ENCODE peak calls at places on chromosomes 16 and 17, in six cellular contexts. One of them, this sample, is unnamed.

GRCh38 chr17:17032131-17032692 is 10.0 kb upstream of the MPRIP start:
- DNase-seq in lower lobe of right lung: peak; percentile 77
- DNase-seq in neural crest cell: no peak
- DNase-seq in lower leg skin: no peak
- DNase-seq in tibial artery: peak; percentile 88
- DNase-seq in glutamatergic neuron: peak; percentile 73
- DNase-seq in this sample: peak; percentile 73

GRCh38 chr17:36498155-36498554 is 11.7 kb downstream of the ZNHIT3 start:
- DNase-seq in lower lobe of right lung: no peak
- DNase-seq in neural crest cell: no peak
- DNase-seq in lower leg skin: peak; percentile 66
- DNase-seq in tibial artery: peak; percentile 46
- DNase-seq in glutamatergic neuron: peak; percentile 50
- DNase-seq in this sample: no peak

GRCh38 chr17:22669721-22670120 is 977.4 kb downstream of the KCNJ18 start:
- DNase-seq in lower lobe of right lung: no peak
- DNase-seq in neural crest cell: no peak
- DNase-seq in lower leg skin: no peak
- DNase-seq in tibial artery: no peak
- DNase-seq in glutamatergic neuron: no peak
- DNase-seq in this sample: peak; percentile 1

GRCh38 chr16:67444259-67445125 is 13.6 kb downstream of the HSD11B2 start:
- DNase-seq in lower lobe of right lung: no peak
- DNase-seq in neural crest cell: no peak
- DNase-seq in lower leg skin: no peak
- DNase-seq in tibial artery: no peak
- DNase-seq in glutamatergic neuron: no peak
- DNase-seq in this sample: no peak

GRCh38 chr17:20271016-20271610 is 196.2 kb downstream of the LGALS9B start:
- DNase-seq in lower lobe of right lung: no peak
- DNase-seq in neural crest cell: no peak
- DNase-seq in lower leg skin: no peak
- DNase-seq in tibial artery: no peak
- DNase-seq in glutamatergic neuron: no peak
- DNase-seq in this sample: no peak

GRCh38 chr17:37772982-37773381 is 28.1 kb upstream of the HNF1B start:
- DNase-seq in lower lobe of right lung: no peak
- DNase-seq in neural crest cell: no peak
- DNase-seq in lower leg skin: no peak
- DNase-seq in tibial artery: no peak
- DNase-seq in glutamatergic neuron: no peak
- DNase-seq in this sample: peak; percentile 20

GRCh38 chr17:59846391-59847165 is 46.2 kb downstream of the TUBD1 start:
- DNase-seq in lower lobe of right lung: no peak
- DNase-seq in neural crest cell: no peak
- DNase-seq in lower leg skin: peak; percentile 91
- DNase-seq in tibial artery: peak; percentile 77
- DNase-seq in glutamatergic neuron: no peak
- DNase-seq in this sample: peak; percentile 96

GRCh38 chr17:32523017-32523680 is 36.4 kb downstream of the CDK5R1 start:
- DNase-seq in lower lobe of right lung: no peak
- DNase-seq in neural crest cell: no peak
- DNase-seq in lower leg skin: no peak
- DNase-seq in tibial artery: peak; percentile 11
- DNase-seq in glutamatergic neuron: no peak
- DNase-seq in this sample: no peak

GRCh38 chr16:58345574-58346354 is 46.5 kb upstream of the GINS3 start:
- DNase-seq in lower lobe of right lung: no peak
- DNase-seq in neural crest cell: no peak
- DNase-seq in lower leg skin: no peak
- DNase-seq in tibial artery: no peak
- DNase-seq in glutamatergic neuron: no peak
- DNase-seq in this sample: peak; percentile 11
- TF ChIP-seq CTCF in lower lobe of right lung: no peak
- TF ChIP-seq CTCF in neural crest cell: peak; percentile 51
- TF ChIP-seq CTCF in lower leg skin: no peak
- TF ChIP-seq CTCF in tibial artery: no peak
- TF ChIP-seq CTCF in glutamatergic neuron: peak; percentile 40
- TF ChIP-seq CTCF in this sample: no peak

GRCh38 chr16:86522639-86523038 is 12.3 kb downstream of the FOXF1 start:
- DNase-seq in lower lobe of right lung: no peak
- DNase-seq in neural crest cell: no peak
- DNase-seq in lower leg skin: no peak
- DNase-seq in tibial artery: no peak
- DNase-seq in glutamatergic neuron: no peak
- DNase-seq in this sample: no peak

GRCh38 chr16:86519007-86519648 is 8.8 kb downstream of the FOXF1 start:
- DNase-seq in lower lobe of right lung: no peak
- DNase-seq in neural crest cell: no peak
- DNase-seq in lower leg skin: no peak
- DNase-seq in tibial artery: no peak
- DNase-seq in glutamatergic neuron: peak; percentile 15
- DNase-seq in this sample: no peak

GRCh38 chr16:86521236-86522197 is 11.2 kb downstream of the FOXF1 start:
- DNase-seq in lower lobe of right lung: peak; percentile 28
- DNase-seq in neural crest cell: no peak
- DNase-seq in lower leg skin: no peak
- DNase-seq in tibial artery: no peak
- DNase-seq in glutamatergic neuron: peak; percentile 21
- DNase-seq in this sample: no peak

GRCh38 chr16:86519649-86520316 is 9.5 kb downstream of the FOXF1 start:
- DNase-seq in lower lobe of right lung: peak; percentile 73
- DNase-seq in neural crest cell: peak; percentile 71
- DNase-seq in lower leg skin: no peak
- DNase-seq in tibial artery: no peak
- DNase-seq in glutamatergic neuron: peak; percentile 80
- DNase-seq in this sample: peak; percentile 59

DNA sequence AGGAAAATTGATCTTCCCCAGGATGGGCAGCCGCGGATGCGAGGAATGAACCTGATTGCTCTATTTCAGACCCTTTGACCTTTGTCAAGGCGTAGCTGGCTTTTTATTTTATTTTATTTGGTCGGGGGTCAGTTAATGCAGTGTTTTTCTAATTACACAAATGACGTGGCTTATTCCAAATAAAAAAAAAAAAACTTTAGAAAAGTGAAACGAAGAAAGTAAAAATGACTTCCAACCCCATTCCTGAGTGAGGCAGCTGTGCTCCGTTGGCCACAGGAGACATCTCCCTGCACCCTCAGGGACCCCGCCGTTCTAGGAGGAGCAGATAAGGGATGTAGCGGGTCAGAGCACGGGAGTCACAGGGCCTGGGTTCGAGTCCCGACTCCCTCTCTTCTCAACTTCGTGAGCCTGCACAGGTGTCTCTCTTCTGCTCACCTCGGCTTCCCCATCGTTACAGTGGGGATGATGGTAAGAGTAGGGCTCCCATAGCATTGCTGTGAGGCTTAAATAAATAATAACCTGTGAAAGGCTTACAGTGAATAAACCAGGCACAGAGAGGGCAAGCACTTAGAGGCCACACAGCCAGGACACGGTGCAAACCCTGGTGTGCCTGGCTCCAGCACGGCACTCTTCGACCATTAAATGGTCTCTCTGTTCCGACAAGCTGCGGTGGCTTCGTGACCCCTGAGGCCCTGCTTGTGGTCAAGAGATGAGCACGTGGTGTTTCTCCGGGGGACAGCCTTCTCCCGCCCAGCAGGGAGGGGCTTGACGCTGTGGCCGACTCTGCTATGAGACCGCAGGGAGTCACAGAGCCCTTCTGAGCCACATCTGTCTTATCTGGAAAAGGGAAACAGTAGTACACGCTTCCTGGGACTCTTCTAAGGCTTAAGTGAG is 10.2 kb downstream of the FOXF1 start:
- DNase-seq in lower lobe of right lung: peak; percentile 36
- DNase-seq in neural crest cell: no peak
- DNase-seq in lower leg skin: no peak
- DNase-seq in tibial artery: no peak
- DNase-seq in glutamatergic neuron: no peak
- DNase-seq in this sample: no peak
- TF ChIP-seq CTCF in lower lobe of right lung: no peak
- TF ChIP-seq CTCF in neural crest cell: peak; percentile 34
- TF ChIP-seq CTCF in lower leg skin: no peak
- TF ChIP-seq CTCF in tibial artery: no peak
- TF ChIP-seq CTCF in glutamatergic neuron: peak; percentile 2
- TF ChIP-seq CTCF in this sample: no peak

GRCh38 chr16:88811850-88812736 is at the start of gene APRT:
- DNase-seq in lower lobe of right lung: peak; percentile 95
- DNase-seq in neural crest cell: peak; percentile 98
- DNase-seq in lower leg skin: peak; percentile 99
- DNase-seq in tibial artery: peak; percentile 97
- DNase-seq in glutamatergic neuron: peak; percentile 99
- DNase-seq in this sample: peak; percentile 95
- TF ChIP-seq CTCF in lower lobe of right lung: peak; percentile 41
- TF ChIP-seq CTCF in neural crest cell: peak; percentile 35
- TF ChIP-seq CTCF in lower leg skin: no peak
- TF ChIP-seq CTCF in tibial artery: peak; percentile 20
- TF ChIP-seq CTCF in glutamatergic neuron: no peak
- TF ChIP-seq CTCF in this sample: no peak

GRCh38 chr17:8577868-8578267 is 52.7 kb downstream of the MYH10 start:
- DNase-seq in lower lobe of right lung: no peak
- DNase-seq in neural crest cell: no peak
- DNase-seq in lower leg skin: no peak
- DNase-seq in tibial artery: no peak
- DNase-seq in glutamatergic neuron: no peak
- DNase-seq in this sample: no peak

GRCh38 chr17:8576895-8577294 is 53.6 kb downstream of the MYH10 start:
- DNase-seq in lower lobe of right lung: no peak
- DNase-seq in neural crest cell: no peak
- DNase-seq in lower leg skin: no peak
- DNase-seq in tibial artery: no peak
- DNase-seq in glutamatergic neuron: no peak
- DNase-seq in this sample: no peak

GRCh38 chr17:8574687-8575086 is 55.8 kb downstream of the MYH10 start:
- DNase-seq in lower lobe of right lung: no peak
- DNase-seq in neural crest cell: no peak
- DNase-seq in lower leg skin: no peak
- DNase-seq in tibial artery: no peak
- DNase-seq in glutamatergic neuron: no peak
- DNase-seq in this sample: no peak

DNA sequence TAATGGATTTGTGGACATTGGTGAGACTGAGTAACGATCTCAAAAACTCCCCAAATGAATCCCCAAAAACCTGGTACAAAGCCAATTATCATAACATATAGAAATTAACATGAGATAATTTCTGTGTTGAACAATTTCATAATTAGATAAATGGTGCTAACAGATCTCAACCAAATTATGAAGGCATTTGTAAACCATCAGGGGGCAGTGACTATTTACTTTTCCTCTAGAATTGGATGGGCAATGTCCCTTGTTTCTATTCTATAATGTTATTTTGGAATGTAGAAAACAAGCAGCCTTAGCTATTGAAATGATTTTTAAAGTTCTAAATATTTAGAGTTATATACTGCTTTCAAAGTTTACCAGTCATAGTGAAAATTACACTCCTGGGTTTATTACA is 57.8 kb downstream of the MYH10 start:
- DNase-seq in lower lobe of right lung: no peak
- DNase-seq in neural crest cell: no peak
- DNase-seq in lower leg skin: no peak
- DNase-seq in tibial artery: no peak
- DNase-seq in glutamatergic neuron: no peak
- DNase-seq in this sample: peak; percentile 11
- TF ChIP-seq CTCF in lower lobe of right lung: no peak
- TF ChIP-seq CTCF in neural crest cell: peak; percentile 44
- TF ChIP-seq CTCF in lower leg skin: no peak
- TF ChIP-seq CTCF in tibial artery: peak; percentile 25
- TF ChIP-seq CTCF in glutamatergic neuron: no peak
- TF ChIP-seq CTCF in this sample: peak; percentile 20

GRCh38 chr16:86224126-86224525 is 286.2 kb upstream of the FOXF1 start:
- DNase-seq in lower lobe of right lung: no peak
- DNase-seq in neural crest cell: no peak
- DNase-seq in lower leg skin: peak; percentile 58
- DNase-seq in tibial artery: no peak
- DNase-seq in glutamatergic neuron: no peak
- DNase-seq in this sample: no peak
- TF ChIP-seq CTCF in lower lobe of right lung: no peak
- TF ChIP-seq CTCF in neural crest cell: no peak
- TF ChIP-seq CTCF in lower leg skin: no peak
- TF ChIP-seq CTCF in tibial artery: no peak
- TF ChIP-seq CTCF in glutamatergic neuron: no peak
- TF ChIP-seq CTCF in this sample: no peak

GRCh38 chr17:15945493-15946209 is 721 bp downstream of the ADORA2B start:
- DNase-seq in lower lobe of right lung: peak; percentile 57
- DNase-seq in neural crest cell: no peak
- DNase-seq in lower leg skin: no peak
- DNase-seq in tibial artery: no peak
- DNase-seq in glutamatergic neuron: no peak
- DNase-seq in this sample: peak; percentile 32
- TF ChIP-seq CTCF in lower lobe of right lung: no peak
- TF ChIP-seq CTCF in neural crest cell: no peak
- TF ChIP-seq CTCF in lower leg skin: no peak
- TF ChIP-seq CTCF in tibial artery: no peak
- TF ChIP-seq CTCF in glutamatergic neuron: no peak
- TF ChIP-seq CTCF in this sample: no peak

This sample was measured in epithelial cell of esophagus.